ENCODE peak calls at places on chromosomes 4 and X, in eight cellular contexts. S, B, O, J, T, X, K and W are unnamed samples.

GRCh38 chr4:89829470-89830138 is 7.4 kb downstream of the SNCA start:
- DNase-seq in S (no peak), B (peak), O (no peak), J (peak), T (peak), X (no peak), K (no peak), W (no peak)

GRCh38 chr4:76850010-76850441 is 47.9 kb downstream of the SOWAHB start:
- DNase-seq in S (peak), B (no peak), O (peak), J (peak), T (peak), X (peak), K (no peak), W (no peak)

GRCh38 chrX:10524578-10524977 is 95.8 kb downstream of the MID1 start:
- DNase-seq in S (no peak), B (no peak), O (no peak), J (peak), T (peak), X (no peak), K (no peak), W (no peak)

GRCh38 chr4:15381806-15382338 is 46.0 kb upstream of the C1QTNF7 start:
- DNase-seq in S (no peak), B (no peak), O (no peak), J (no peak), T (no peak), X (no peak), K (no peak), W (no peak)

GRCh38 chr4:8291701-8292387 is 22.3 kb downstream of the HTRA3 start:
- DNase-seq in S (no peak), B (no peak), O (no peak), J (no peak), T (no peak), X (no peak), K (no peak), W (no peak)

GRCh38 chrX:102067966-102068723 is 57.3 kb upstream of the TCEAL2 start:
- DNase-seq in S (peak), B (no peak), O (no peak), J (peak), T (peak), X (no peak), K (peak), W (peak)

GRCh38 chrX:123648028-123648810 is 84.6 kb downstream of the THOC2 start:
- DNase-seq in S (no peak), B (no peak), O (no peak), J (peak), T (peak), X (no peak), K (peak), W (peak)

GRCh38 chrX:68490644-68491043 is 8.2 kb upstream of the YIPF6 start:
- DNase-seq in S (no peak), B (no peak), O (no peak), J (peak), T (peak), X (no peak), K (no peak), W (peak)

GRCh38 chrX:154369453-154370299 is 4.8 kb downstream of the FLNA start:
- DNase-seq in S (peak), B (no peak), O (peak), J (peak), T (peak), X (peak), K (peak), W (peak)

GRCh38 chrX:137313627-137314026 is 252.3 kb upstream of the ZIC3 start:
- DNase-seq in S (no peak), B (no peak), O (no peak), J (no peak), T (no peak), X (no peak), K (no peak), W (no peak)

GRCh38 chr4:76484654-76485053 is 49.6 kb downstream of the SHROOM3 start:
- DNase-seq in S (no peak), B (no peak), O (no peak), J (no peak), T (no peak), X (no peak), K (no peak), W (no peak)

GRCh38 chr4:53981066-53981465 is 83.3 kb downstream of the CHIC2 start:
- DNase-seq in S (no peak), B (no peak), O (no peak), J (no peak), T (no peak), X (no peak), K (no peak), W (no peak)

GRCh38 chr4:8916251-8916913 is 44.7 kb upstream of the HMX1 start:
- DNase-seq in S (no peak), B (no peak), O (no peak), J (no peak), T (no peak), X (no peak), K (no peak), W (no peak)

GRCh38 chrX:44580466-44580865 is 37.8 kb upstream of the FUNDC1 start:
- DNase-seq in S (peak), B (no peak), O (peak), J (peak), T (peak), X (peak), K (no peak), W (peak)